ENCODE peak calls at places on chromosome 10, in seven cellular contexts. I, Z, V, J, S, Y and K are unnamed samples.
A peak's percentile ranks its signal among the peaks of the same experiment; 100 is the strongest.

GRCh38 chr10:13563481-13564445 is 23.0 kb upstream of the PRPF18 start:
- DNase-seq in I (peak; percentile 8), Z (no peak), V (no peak), J (no peak), S (no peak), Y (no peak), K (no peak)

GRCh38 chr10:6204341-6205191 is 1.8 kb downstream of the PFKFB3 start:
- DNase-seq in I (peak; percentile 85), Z (peak; percentile 88), V (peak; percentile 94), J (peak; percentile 66), S (no peak), Y (peak; percentile 86), K (peak; percentile 87)

GRCh38 chr10:31864834-31865518 is 63.7 kb downstream of the ARHGAP12 start:
- DNase-seq in I (peak; percentile 24), Z (no peak), V (no peak), J (peak; percentile 34), S (no peak), Y (no peak), K (no peak)

GRCh38 chr10:116097239-116097751 is 175.7 kb downstream of the GFRA1 start:
- DNase-seq in I (no peak), Z (no peak), V (no peak), J (no peak), S (no peak), Y (no peak), K (no peak)

GRCh38 chr10:122983898-122984297 is 3.7 kb downstream of the PSTK start:
- DNase-seq in I (no peak), Z (no peak), V (no peak), J (no peak), S (no peak), Y (no peak), K (no peak)

GRCh38 chr10:43678654-43679053 is 30.0 kb upstream of the ZNF32 start:
- DNase-seq in I (no peak), Z (no peak), V (no peak), J (no peak), S (no peak), Y (no peak), K (no peak)

GRCh38 chr10:55813451-55814170 is 547.4 kb downstream of the ZWINT start:
- DNase-seq in I (no peak), Z (no peak), V (peak; percentile 34), J (no peak), S (no peak), Y (no peak), K (no peak)

GRCh38 chr10:77165445-77166316 is 471.9 kb downstream of the KCNMA1 start:
- DNase-seq in I (peak; percentile 77), Z (no peak), V (no peak), J (peak; percentile 76), S (peak; percentile 27), Y (peak; percentile 69), K (no peak)

DNA sequence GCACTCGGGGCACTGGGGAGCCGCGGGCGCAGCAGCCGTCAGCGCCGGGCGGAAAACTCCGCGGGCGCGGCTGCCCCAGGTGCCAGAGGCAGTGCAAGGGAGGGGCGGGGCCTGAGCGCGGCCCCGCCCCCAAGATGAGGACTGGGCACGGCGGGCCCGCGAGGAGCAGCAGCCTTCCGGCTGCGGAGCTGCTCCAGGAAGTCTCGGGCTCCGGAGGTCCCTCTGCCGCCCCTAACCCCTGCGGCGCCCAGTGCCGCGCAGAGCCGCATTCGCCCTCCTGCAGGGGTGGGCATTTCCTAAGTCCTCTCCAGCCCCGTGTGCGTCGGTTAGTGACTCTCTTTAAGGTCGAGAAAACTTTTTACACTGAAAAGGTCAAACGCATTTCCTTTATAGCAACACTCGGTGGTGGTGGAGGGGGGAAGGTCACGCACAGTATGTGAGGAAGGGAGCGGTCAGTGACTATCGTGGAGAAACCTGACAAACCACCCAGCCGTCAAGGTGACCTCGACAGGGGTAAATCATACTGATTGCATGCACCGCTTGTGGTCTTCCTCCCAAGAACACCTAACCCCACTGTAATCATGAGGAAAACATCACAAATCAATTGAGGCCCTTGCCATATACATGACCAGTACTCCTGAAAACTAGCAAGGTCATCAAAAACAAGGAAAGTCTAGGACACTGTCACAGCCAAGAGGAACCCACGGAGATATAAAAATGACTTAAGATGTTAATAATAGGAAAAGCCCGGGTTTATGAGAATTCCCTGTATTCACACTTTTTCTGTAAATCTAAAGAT is at the start of gene ANXA11:
- DNase-seq in I (peak; percentile 55), Z (peak; percentile 94), V (peak; percentile 93), J (peak; percentile 68), S (peak; percentile 81), Y (peak; percentile 91), K (peak; percentile 87)
- H3K4me3 ChIP-seq in I (peak within 1 kb of the TSS; percentile 88), Z (peak within 1 kb of the TSS; percentile 80), V (peak within 1 kb of the TSS; percentile 24), J (peak within 1 kb of the TSS; percentile 94), S (peak within 1 kb of the TSS; percentile 80), Y (peak within 1 kb of the TSS; percentile 89), K (peak within 1 kb of the TSS; percentile 100)

GRCh38 chr10:24449769-24450310 is 240.9 kb downstream of the KIAA1217 start:
- DNase-seq in I (no peak), Z (no peak), V (no peak), J (no peak), S (no peak), Y (no peak), K (no peak)

GRCh38 chr10:24448351-24449009 is 239.5 kb downstream of the KIAA1217 start:
- DNase-seq in I (peak; percentile 78), Z (no peak), V (no peak), J (peak; percentile 26), S (no peak), Y (no peak), K (no peak)

GRCh38 chr10:24451325-24451820 is 242.4 kb downstream of the KIAA1217 start:
- DNase-seq in I (no peak), Z (no peak), V (no peak), J (no peak), S (no peak), Y (no peak), K (no peak)

GRCh38 chr10:24446739-24447138 is 237.8 kb downstream of the KIAA1217 start:
- DNase-seq in I (peak; percentile 98), Z (no peak), V (no peak), J (peak; percentile 95), S (no peak), Y (no peak), K (no peak)

DNA sequence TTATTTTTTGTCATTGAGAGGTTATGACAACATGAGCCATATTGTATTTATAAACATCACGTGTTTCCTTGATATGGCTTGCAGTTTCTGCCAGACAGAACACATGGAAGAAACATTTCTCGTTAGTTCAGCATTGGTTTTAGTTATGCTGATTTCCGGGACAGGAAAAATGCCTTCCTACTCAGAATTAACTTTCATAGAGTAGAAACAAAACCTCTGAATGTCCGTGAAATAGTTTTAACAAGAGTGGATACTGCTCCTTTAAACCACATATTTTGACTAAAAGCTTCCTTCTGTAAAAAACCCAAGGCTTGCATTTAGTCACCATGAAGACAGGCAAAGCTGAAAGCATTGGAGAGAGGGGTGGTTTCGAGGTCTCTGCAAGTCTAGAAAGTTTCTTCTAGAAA is 240.4 kb downstream of the KIAA1217 start:
- DNase-seq in I (peak; percentile 66), Z (no peak), V (no peak), J (peak; percentile 75), S (no peak), Y (no peak), K (no peak)
- H3K4me3 ChIP-seq in I (no peak overlapping the region), Z (peak overlapping the region; percentile 12), V (peak overlapping the region; percentile 72), J (peak overlapping the region; percentile 54), S (no peak overlapping the region), Y (peak overlapping the region; percentile 1), K (peak overlapping the region; percentile 53)

GRCh38 chr10:9069136-9069535 is 1014.6 kb downstream of the GATA3 start:
- DNase-seq in I (no peak), Z (no peak), V (no peak), J (no peak), S (no peak), Y (no peak), K (no peak)
- H3K4me3 ChIP-seq in I (no peak overlapping the region), Z (no peak overlapping the region), V (no peak overlapping the region), J (no peak overlapping the region), S (no peak overlapping the region), Y (no peak overlapping the region), K (no peak overlapping the region)

DNA sequence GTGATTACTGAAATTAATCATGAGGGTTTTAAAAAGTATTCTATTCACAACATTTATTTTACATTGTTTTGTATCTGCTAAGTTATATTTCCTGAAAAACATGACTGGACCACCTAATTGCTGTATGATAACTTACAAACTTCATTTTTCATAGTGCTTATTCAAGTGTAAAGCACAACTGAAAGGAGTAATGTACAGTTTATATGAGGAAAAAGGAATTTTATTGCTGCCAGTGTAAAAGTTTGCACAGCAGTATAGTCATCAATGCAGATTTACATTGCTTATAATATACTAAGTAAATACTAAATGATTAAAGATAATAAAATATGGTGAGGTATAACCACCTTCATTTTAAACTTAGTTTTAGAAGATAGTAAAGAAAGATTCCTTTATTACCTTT is 4.0 kb downstream of the PTEN start:
- DNase-seq in I (no peak), Z (no peak), V (no peak), J (no peak), S (no peak), Y (no peak), K (no peak)
- H3K4me3 ChIP-seq in I (peak overlapping the region; percentile 91), Z (peak overlapping the region; percentile 81), V (peak overlapping the region; percentile 26), J (peak overlapping the region; percentile 98), S (no peak overlapping the region), Y (peak overlapping the region; percentile 97), K (peak overlapping the region; percentile 92)

GRCh38 chr10:110221721-110222261 is 14.4 kb downstream of the MXI1 start:
- DNase-seq in I (peak; percentile 97), Z (peak; percentile 75), V (peak; percentile 91), J (peak; percentile 98), S (peak; percentile 60), Y (peak; percentile 95), K (peak; percentile 95)
- H3K4me3 ChIP-seq in I (peak overlapping the region; percentile 53), Z (peak overlapping the region; percentile 38), V (peak overlapping the region; percentile 53), J (peak overlapping the region; percentile 49), S (peak overlapping the region; percentile 33), Y (peak overlapping the region; percentile 45), K (peak overlapping the region; percentile 72)

GRCh38 chr10:102067091-102067916 is 2.2 kb downstream of the HPS6 start:
- DNase-seq in I (no peak), Z (no peak), V (peak; percentile 73), J (no peak), S (no peak), Y (no peak), K (no peak)
- H3K4me3 ChIP-seq in I (no peak overlapping the region), Z (no peak overlapping the region), V (no peak overlapping the region), J (no peak overlapping the region), S (no peak overlapping the region), Y (no peak overlapping the region), K (peak overlapping the region; percentile 27)

GRCh38 chr10:52454476-52454875 is 140.4 kb downstream of the DKK1 start:
- DNase-seq in I (no peak), Z (no peak), V (no peak), J (no peak), S (no peak), Y (no peak), K (no peak)

GRCh38 chr10:52450743-52451142 is 136.7 kb downstream of the DKK1 start:
- DNase-seq in I (no peak), Z (no peak), V (no peak), J (no peak), S (no peak), Y (no peak), K (no peak)

GRCh38 chr10:52453501-52453900 is 139.4 kb downstream of the DKK1 start:
- DNase-seq in I (no peak), Z (no peak), V (no peak), J (no peak), S (no peak), Y (no peak), K (no peak)

GRCh38 chr10:52451817-52452216 is 137.7 kb downstream of the DKK1 start:
- DNase-seq in I (peak; percentile 71), Z (no peak), V (no peak), J (peak; percentile 46), S (no peak), Y (no peak), K (no peak)

GRCh38 chr10:52452600-52453493 is 138.8 kb downstream of the DKK1 start:
- DNase-seq in I (no peak), Z (no peak), V (no peak), J (no peak), S (no peak), Y (no peak), K (no peak)
- H3K4me3 ChIP-seq in I (no peak overlapping the region), Z (no peak overlapping the region), V (no peak overlapping the region), J (no peak overlapping the region), S (no peak overlapping the region), Y (no peak overlapping the region), K (no peak overlapping the region)